ENCODE peak calls at places on chromosomes 12 and 14, in nine cellular contexts. X is sigmoid colon, I is heart left ventricle, D is IMR-90, P is HepG2, N is HCT116, W is A549, A is ovary, K is breast epithelium. V is an unnamed sample.
A peak's percentile ranks its signal among the peaks of the same experiment; 100 is the strongest.

GRCh38 chr12:2376855-2377657 is 324.3 kb downstream of the CACNA1C start:
- DNase-seq in X (peak; percentile 48), I (no peak), D (no peak), P (no peak), N (no peak), W (no peak), A (no peak), K (no peak), V (no peak)

GRCh38 chr14:83994020-83994419 is 1535.9 kb upstream of the FLRT2 start:
- DNase-seq in X (no peak), I (no peak), D (peak; percentile 95), P (no peak), N (no peak), W (no peak), A (no peak), K (no peak), V (no peak)

GRCh38 chr14:99791476-99792283 is 1.5 kb upstream of the EML1 start:
- DNase-seq in X (peak; percentile 60), I (no peak), D (no peak), P (no peak), N (no peak), W (no peak), A (no peak), K (no peak), V (no peak)

GRCh38 chr12:108299516-108299915 is 39.6 kb downstream of the CMKLR1 start:
- DNase-seq in X (peak; percentile 50), I (no peak), D (no peak), P (no peak), N (no peak), W (no peak), A (no peak), K (no peak), V (no peak)

GRCh38 chr12:51293693-51294092 is 23.5 kb upstream of the SMAGP start:
- DNase-seq in X (no peak), I (no peak), D (peak; percentile 15), P (no peak), N (no peak), W (no peak), A (no peak), K (no peak), V (no peak)

GRCh38 chr12:25958254-25959068 is at the start of gene RASSF8:
- DNase-seq in X (peak; percentile 88), I (peak; percentile 86), D (peak; percentile 72), P (peak; percentile 23), N (no peak), W (peak; percentile 62), A (peak; percentile 78), K (peak; percentile 39), V (peak; percentile 81)

GRCh38 chr14:33432407-33433023 is 493.8 kb downstream of the NPAS3 start:
- DNase-seq in X (no peak), I (no peak), D (peak; percentile 18), P (peak; percentile 42), N (no peak), W (peak; percentile 29), A (no peak), K (no peak), V (no peak)

GRCh38 chr12:31736472-31736871 is 7.7 kb upstream of the AMN1 start:
- DNase-seq in X (no peak), I (no peak), D (peak; percentile 89), P (no peak), N (no peak), W (peak; percentile 80), A (no peak), K (no peak), V (no peak)

GRCh38 chr12:89348894-89349669 is 3.2 kb downstream of the DUSP6 start:
- DNase-seq in X (no peak), I (no peak), D (no peak), P (no peak), N (no peak), W (no peak), A (no peak), K (peak; percentile 60), V (no peak)

GRCh38 chr14:57982802-57983201 is 116.9 kb upstream of the SLC35F4 start:
- DNase-seq in X (no peak), I (no peak), D (no peak), P (no peak), N (no peak), W (no peak), A (peak; percentile 35), K (no peak), V (no peak)

GRCh38 chr14:99688629-99689028 is 4.5 kb downstream of the CYP46A1 start:
- DNase-seq in X (peak; percentile 52), I (no peak), D (no peak), P (no peak), N (no peak), W (no peak), A (peak; percentile 3), K (no peak), V (no peak)

GRCh38 chr12:110543252-110543959 is 39.7 kb downstream of the PPTC7 start:
- DNase-seq in X (peak; percentile 98), I (peak; percentile 77), D (peak; percentile 80), P (no peak), N (no peak), W (no peak), A (peak; percentile 96), K (peak; percentile 91), V (peak; percentile 94)

GRCh38 chr14:36976571-36977023 is 195.8 kb downstream of the SLC25A21 start:
- DNase-seq in X (no peak), I (no peak), D (peak; percentile 37), P (peak; percentile 45), N (no peak), W (peak; percentile 88), A (no peak), K (no peak), V (no peak)

GRCh38 chr14:99249389-99249788 is 22.6 kb downstream of the BCL11B start:
- DNase-seq in X (no peak), I (no peak), D (no peak), P (no peak), N (no peak), W (no peak), A (no peak), K (no peak), V (no peak)

DNA sequence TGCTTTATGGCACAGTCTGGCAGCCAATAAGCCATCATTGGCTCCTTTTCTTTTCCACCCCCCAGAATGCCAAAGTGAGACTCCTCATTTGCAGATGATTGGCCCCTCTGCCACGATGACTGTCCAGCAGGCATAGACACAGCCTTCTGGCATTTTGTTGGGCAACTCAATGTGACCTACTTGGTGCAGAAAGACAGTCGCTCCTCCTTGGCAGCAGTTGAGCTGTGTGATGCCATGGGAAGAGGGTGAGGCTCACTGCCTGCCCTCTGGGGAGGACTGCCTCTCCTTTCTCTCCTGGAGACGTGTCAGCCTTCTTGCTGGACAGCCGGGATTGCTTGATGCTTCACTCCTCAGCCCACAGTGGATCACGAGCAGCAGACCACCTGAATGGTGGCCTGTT is 264.9 kb downstream of the C12orf75 start:
- DNase-seq in X (no peak), I (no peak), D (no peak), P (no peak), N (no peak), W (no peak), A (no peak), K (no peak), V (no peak)
- H3K27ac ChIP-seq in X (no peak overlapping the region), I (no peak overlapping the region), D (no peak overlapping the region), P (no peak overlapping the region), N (no peak overlapping the region), W (no peak overlapping the region), A (no peak overlapping the region), K (no peak overlapping the region), V (no peak overlapping the region)

GRCh38 chr12:101923049-101923718 is 45.8 kb downstream of the DRAM1 start:
- DNase-seq in X (no peak), I (no peak), D (no peak), P (no peak), N (no peak), W (no peak), A (no peak), K (no peak), V (no peak)

GRCh38 chr12:101924647-101925046 is 47.3 kb downstream of the DRAM1 start:
- DNase-seq in X (no peak), I (no peak), D (peak; percentile 46), P (no peak), N (no peak), W (peak; percentile 22), A (peak; percentile 46), K (no peak), V (no peak)

GRCh38 chr12:101919447-101919846 is 42.1 kb downstream of the DRAM1 start:
- DNase-seq in X (no peak), I (no peak), D (peak; percentile 51), P (no peak), N (no peak), W (no peak), A (no peak), K (no peak), V (no peak)

GRCh38 chr12:101925352-101925751 is 48.0 kb downstream of the DRAM1 start:
- DNase-seq in X (peak; percentile 88), I (peak; percentile 62), D (peak; percentile 99), P (no peak), N (no peak), W (peak; percentile 46), A (peak; percentile 63), K (peak; percentile 61), V (peak; percentile 80)

GRCh38 chr12:101920906-101921305 is 43.5 kb downstream of the DRAM1 start:
- DNase-seq in X (no peak), I (no peak), D (peak; percentile 56), P (no peak), N (no peak), W (no peak), A (no peak), K (no peak), V (no peak)
- TF ChIP-seq CTCF in X (no peak), I (no peak), D (no peak), P (no peak), N (no peak), W (no peak), A (no peak), K (no peak), V (no peak)

GRCh38 chr12:122983789-122984515 is 3.5 kb downstream of the ARL6IP4 start:
- DNase-seq in X (no peak), I (peak; percentile 62), D (no peak), P (peak; percentile 41), N (no peak), W (no peak), A (no peak), K (no peak), V (no peak)

GRCh38 chr12:122986258-122986871 is 5.9 kb downstream of the ARL6IP4 start:
- DNase-seq in X (no peak), I (no peak), D (no peak), P (no peak), N (no peak), W (no peak), A (no peak), K (no peak), V (no peak)

GRCh38 chr12:122985590-122986257 is 5.2 kb downstream of the ARL6IP4 start:
- DNase-seq in X (no peak), I (peak; percentile 47), D (no peak), P (no peak), N (no peak), W (no peak), A (no peak), K (no peak), V (no peak)

GRCh38 chr12:122982963-122983788 is 2.7 kb downstream of the ARL6IP4 start:
- DNase-seq in X (no peak), I (peak; percentile 54), D (no peak), P (no peak), N (no peak), W (no peak), A (no peak), K (no peak), V (no peak)

GRCh38 chr12:122984612-122985358 is 4.3 kb downstream of the ARL6IP4 start:
- DNase-seq in X (no peak), I (peak; percentile 60), D (no peak), P (peak; percentile 81), N (no peak), W (no peak), A (peak; percentile 77), K (no peak), V (no peak)
- TF ChIP-seq POLR2A in X (no peak), I (no peak), D (no peak), P (peak; percentile 54), N (no peak), W (no peak), A (no peak), K (no peak), V (no peak)

GRCh38 chr12:131102991-131103609 is 149.4 kb downstream of the ADGRD1 start:
- DNase-seq in X (peak; percentile 48), I (peak; percentile 55), D (no peak), P (no peak), N (no peak), W (no peak), A (peak; percentile 7), K (no peak), V (peak; percentile 14)
- H3K27ac ChIP-seq in X (no peak overlapping the region), I (no peak overlapping the region), D (no peak overlapping the region), P (no peak overlapping the region), N (no peak overlapping the region), W (no peak overlapping the region), A (no peak overlapping the region), K (no peak overlapping the region), V (no peak overlapping the region)

V was measured in uterus.